ENCODE peak calls at places on chromosome 16, in four cellular contexts. A is upper lobe of left lung, B is endothelial cell of umbilical vein, U is thoracic aorta. P is an unnamed sample.

GRCh38 chr16:67758966-67759365 is 39.9 kb upstream of the GFOD2 start:
- DNase-seq in A (no peak), B (no peak), U (no peak), P (no peak)

GRCh38 chr16:15874745-15875314 is 13.6 kb downstream of the CEP20 start:
- DNase-seq in A (peak; percentile 34), B (peak; percentile 84), U (no peak), P (peak; percentile 64)

GRCh38 chr16:8798174-8798527 is 512 bp downstream of the PMM2 start:
- DNase-seq in A (no peak), B (no peak), U (no peak), P (peak; percentile 34)

GRCh38 chr16:66874079-66874775 is 6.1 kb upstream of the PDP2 start:
- DNase-seq in A (no peak), B (no peak), U (no peak), P (no peak)

GRCh38 chr16:4052801-4053662 is 63.2 kb downstream of the ADCY9 start:
- DNase-seq in A (peak; percentile 85), B (peak; percentile 31), U (no peak), P (peak; percentile 22)

GRCh38 chr16:70610273-70611223 is 35.8 kb upstream of the IL34 start:
- DNase-seq in A (peak; percentile 44), B (peak; percentile 23), U (no peak), P (no peak)

GRCh38 chr16:21128991-21129390 is 21.7 kb downstream of the DNAH3 start:
- DNase-seq in A (no peak), B (no peak), U (no peak), P (no peak)

GRCh38 chr16:67648764-67649407 is 3.9 kb downstream of the CARMIL2 start:
- DNase-seq in A (no peak), B (no peak), U (no peak), P (no peak)

GRCh38 chr16:71499775-71500364 is 10.7 kb upstream of the ZNF19 start:
- DNase-seq in A (no peak), B (peak; percentile 71), U (no peak), P (peak; percentile 59)

GRCh38 chr16:67548265-67549126 is 13.8 kb upstream of the CTCF start:
- DNase-seq in A (no peak), B (peak; percentile 55), U (no peak), P (no peak)

GRCh38 chr16:80954985-80955384 is 51.7 kb downstream of the CMC2 start:
- DNase-seq in A (no peak), B (no peak), U (no peak), P (no peak)

GRCh38 chr16:69610356-69610755 is 44.6 kb downstream of the NFAT5 start:
- DNase-seq in A (no peak), B (no peak), U (no peak), P (no peak)

GRCh38 chr16:55502801-55503366 is 6.0 kb upstream of the LPCAT2 start:
- DNase-seq in A (peak; percentile 80), B (peak; percentile 76), U (no peak), P (peak; percentile 64)

GRCh38 chr16:19691161-19691850 is 26.7 kb downstream of the KNOP1 start:
- DNase-seq in A (no peak), B (peak; percentile 25), U (no peak), P (no peak)

GRCh38 chr16:49487746-49488145 is 114.1 kb downstream of the C16orf78 start:
- DNase-seq in A (peak; percentile 9), B (no peak), U (no peak), P (no peak)

GRCh38 chr16:69831212-69832123 is 69.3 kb downstream of the WWP2 start:
- DNase-seq in A (no peak), B (peak; percentile 66), U (no peak), P (no peak)

GRCh38 chr16:66293207-66293735 is 73.2 kb upstream of the CDH5 start:
- DNase-seq in A (peak; percentile 7), B (no peak), U (no peak), P (no peak)

GRCh38 chr16:30112197-30113030 is 923 bp downstream of the GDPD3 start:
- DNase-seq in A (peak; percentile 62), B (no peak), U (no peak), P (peak; percentile 29)

GRCh38 chr16:3073448-3073847 is 8.0 kb downstream of the IL32 start:
- DNase-seq in A (no peak), B (no peak), U (no peak), P (no peak)

GRCh38 chr16:88306411-88306810 is 76.3 kb upstream of the ZNF469 start:
- DNase-seq in A (no peak), B (no peak), U (no peak), P (no peak)

GRCh38 chr16:57175896-57176295 is 9.9 kb downstream of the PSME3IP1 start:
- DNase-seq in A (no peak), B (no peak), U (no peak), P (no peak)

GRCh38 chr16:79542196-79542859 is 58.2 kb downstream of the MAF start:
- DNase-seq in A (no peak), B (no peak), U (no peak), P (no peak)

GRCh38 chr16:51752596-51752995 is 601.5 kb upstream of the SALL1 start:
- DNase-seq in A (no peak), B (no peak), U (no peak), P (no peak)

GRCh38 chr16:31714899-31715504 is 158.6 kb upstream of the ZNF267 start:
- DNase-seq in A (no peak), B (no peak), U (no peak), P (no peak)

DNA sequence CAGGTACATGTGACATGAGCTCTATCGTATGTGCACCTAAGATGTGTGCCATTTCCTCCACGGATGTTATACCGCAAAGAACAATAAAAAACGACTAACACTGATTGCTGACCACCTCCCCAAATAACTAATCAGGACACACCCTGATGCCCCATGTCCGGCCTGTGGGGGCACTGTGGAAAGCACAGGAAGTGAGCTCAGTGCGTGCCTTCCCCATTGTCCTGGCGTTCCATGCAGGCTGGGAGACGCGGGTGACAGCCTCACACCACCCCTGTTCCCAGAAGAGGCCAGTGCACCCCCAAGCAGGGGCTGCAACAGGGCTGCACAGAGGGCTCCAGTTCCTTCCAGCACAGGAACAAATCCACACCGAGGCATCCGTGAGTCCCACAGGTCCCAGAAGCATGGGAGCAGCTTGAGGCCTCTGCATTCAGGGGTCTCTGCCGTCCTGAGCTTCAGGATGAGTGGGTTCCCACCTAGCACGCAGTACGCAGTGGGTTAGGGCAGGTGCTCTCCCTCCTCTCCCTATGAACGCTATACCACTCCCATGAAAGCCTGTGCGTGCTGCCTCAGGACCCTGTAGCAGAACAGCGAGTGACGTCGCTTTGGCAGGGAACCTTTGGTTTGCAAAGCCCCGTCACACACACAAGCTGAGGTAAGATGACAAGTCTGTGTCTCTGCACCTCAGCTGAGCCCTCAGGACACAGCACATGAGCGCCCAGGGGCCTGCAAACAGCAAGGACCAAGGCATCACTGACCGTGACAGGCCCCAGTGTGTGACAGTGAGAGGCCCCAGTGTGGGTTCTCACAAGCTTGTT is 117.7 kb downstream of the ZNF778 start:
- DNase-seq in A (no peak), B (no peak), U (no peak), P (no peak)
- TF ChIP-seq CTCF in A (no peak), B (peak; percentile 35), U (no peak), P (peak; percentile 44)

GRCh38 chr16:87028481-87029320 is 288.5 kb downstream of the C16orf95 start:
- DNase-seq in A (no peak), B (no peak), U (no peak), P (no peak)
- H3K27me3 ChIP-seq in A (no peaks in the 10 kb centered on the region), B (peaks cover 4% of the 10 kb centered on the region), U (no peaks in the 10 kb centered on the region), P (no peaks in the 10 kb centered on the region)

GRCh38 chr16:85312174-85312573 is 199.9 kb upstream of the CIBAR2 start:
- DNase-seq in A (no peak), B (no peak), U (no peak), P (no peak)

GRCh38 chr16:85311741-85312140 is 199.5 kb upstream of the CIBAR2 start:
- DNase-seq in A (no peak), B (no peak), U (no peak), P (no peak)

GRCh38 chr16:85309656-85310587 is 197.7 kb upstream of the CIBAR2 start:
- DNase-seq in A (peak; percentile 65), B (no peak), U (no peak), P (no peak)

GRCh38 chr16:85312642-85313540 is 200.6 kb upstream of the CIBAR2 start:
- DNase-seq in A (no peak), B (no peak), U (no peak), P (no peak)

DNA sequence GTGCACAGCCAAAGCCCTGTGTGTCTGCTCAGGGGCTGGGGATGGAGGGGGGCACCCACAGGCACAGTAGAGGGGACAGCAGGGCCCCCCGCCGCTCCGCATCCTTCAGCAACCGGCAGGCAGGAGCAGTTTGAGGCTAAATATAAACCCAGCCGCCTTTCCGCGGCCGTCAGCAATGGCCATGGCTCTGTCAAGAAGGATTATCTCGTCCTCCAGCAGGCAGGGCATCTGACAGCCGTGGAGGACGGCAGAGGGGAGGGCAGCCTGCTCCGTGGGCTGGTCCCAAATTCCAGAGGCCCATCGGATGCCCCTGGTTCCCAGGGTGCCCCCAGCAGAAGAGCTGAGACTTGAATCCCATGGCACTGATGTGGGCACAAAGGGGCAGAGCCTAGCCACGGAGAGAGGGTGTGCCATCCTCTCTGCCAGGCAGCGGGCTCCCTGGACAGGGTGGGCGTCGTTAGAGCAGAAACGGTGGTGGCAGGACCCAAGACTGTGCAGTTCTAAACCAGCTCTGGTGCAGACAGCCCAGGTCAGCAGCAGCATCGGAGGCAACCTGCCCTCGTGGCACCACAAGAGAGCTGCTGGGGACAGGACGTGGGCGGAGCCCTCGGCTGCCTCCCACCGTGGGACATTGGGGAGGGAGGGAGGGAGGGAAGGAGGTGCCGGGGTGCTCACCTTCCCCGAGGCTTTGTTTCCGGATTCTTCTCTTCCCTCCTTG is 198.8 kb upstream of the CIBAR2 start:
- DNase-seq in A (no peak), B (no peak), U (no peak), P (no peak)
- H3K27ac ChIP-seq in A (no peak overlapping the region), B (no peak overlapping the region), U (no peak overlapping the region), P (no peak overlapping the region)

DNA sequence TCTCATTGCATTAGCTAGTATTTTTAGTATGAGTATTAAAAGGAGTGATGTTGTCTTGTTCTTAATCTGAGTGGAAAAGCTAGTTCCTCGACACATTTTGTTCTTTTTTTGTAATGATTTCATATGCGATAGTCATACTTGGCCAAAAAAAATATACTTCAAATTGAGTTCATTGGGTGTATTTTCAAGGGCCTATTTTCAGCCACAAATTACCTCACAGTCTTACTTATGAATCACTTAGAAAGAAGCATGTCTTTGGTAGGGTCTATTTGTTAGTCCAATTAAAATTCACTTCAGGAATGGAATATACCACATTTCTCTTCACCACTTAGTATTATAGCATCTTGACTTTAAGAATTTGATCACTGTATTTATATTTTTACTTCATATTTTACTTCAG is 337.2 kb downstream of the CDH11 start:
- DNase-seq in A (no peak), B (no peak), U (no peak), P (no peak)
- TF ChIP-seq CTCF in A (no peak), B (no peak), U (no peak), P (no peak)

GRCh38 chr16:1858189-1858588 is 13.8 kb downstream of the MEIOB start:
- DNase-seq in A (no peak), B (no peak), U (no peak), P (no peak)
- H3K27me3 ChIP-seq in A (no peaks in the 10 kb centered on the region), B (peaks cover 58% of the 10 kb centered on the region), U (no peaks in the 10 kb centered on the region), P (peaks cover 10% of the 10 kb centered on the region)

DNA sequence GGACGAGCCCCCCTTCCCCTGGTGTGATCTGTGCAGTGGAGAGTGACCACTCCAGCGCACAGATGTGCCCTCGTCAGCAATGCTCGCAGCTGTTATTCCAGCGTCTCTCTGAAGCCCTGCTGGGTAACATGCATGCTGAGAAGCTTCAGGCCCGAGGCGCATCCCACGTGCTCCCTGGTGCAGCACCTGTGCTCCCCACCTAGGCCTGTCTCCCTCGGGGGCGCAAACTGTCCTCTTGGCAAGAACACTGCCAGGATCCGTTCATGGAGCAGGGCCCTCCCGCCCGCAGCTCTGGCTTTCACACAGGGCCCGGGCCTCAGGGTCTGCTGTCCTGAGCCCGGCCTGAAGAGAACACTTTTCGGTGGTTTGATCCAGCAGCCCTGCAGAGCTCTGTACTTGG is 13.0 kb downstream of the TMEM204 start:
- DNase-seq in A (no peak), B (no peak), U (no peak), P (no peak)
- H3K27ac ChIP-seq in A (peak overlapping the region; percentile 93), B (no peak overlapping the region), U (peak overlapping the region; percentile 95), P (no peak overlapping the region)

P was measured in brain microvascular endothelial cell.